ENCODE peak calls at places on chromosomes 1 and 21, in four cellular contexts. One of them, this sample, is unnamed.

GRCh38 chr1:186175588-186175987 is 199.5 kb downstream of the TPR start:
- DNase-seq in Peyer's patch: no peak
- DNase-seq in adrenal gland: no peak
- DNase-seq in fibroblast of lung: no peak
- DNase-seq in this sample: no peak

GRCh38 chr1:10835423-10836421 is 39.3 kb upstream of the CASZ1 start:
- DNase-seq in Peyer's patch: peak
- DNase-seq in fibroblast of lung: peak
- DNase-seq in adrenal gland: peak
- DNase-seq in this sample: no peak

GRCh38 chr1:203229471-203230178 is at the start of gene CHIT1:
- DNase-seq in adrenal gland: no peak
- DNase-seq in Peyer's patch: no peak
- DNase-seq in fibroblast of lung: no peak
- DNase-seq in this sample: no peak

GRCh38 chr21:46322351-46323226 is 1.1 kb downstream of the C21orf58 start:
- DNase-seq in Peyer's patch: no peak
- DNase-seq in fibroblast of lung: peak
- DNase-seq in adrenal gland: peak
- DNase-seq in this sample: no peak

GRCh38 chr1:84377480-84378095 is 20.7 kb upstream of the DNASE2B start:
- DNase-seq in fibroblast of lung: peak
- DNase-seq in Peyer's patch: no peak
- DNase-seq in adrenal gland: peak
- DNase-seq in this sample: peak

GRCh38 chr1:30265127-30266070 is 458.0 kb downstream of the MATN1 start:
- DNase-seq in Peyer's patch: peak
- DNase-seq in fibroblast of lung: no peak
- DNase-seq in adrenal gland: no peak
- DNase-seq in this sample: no peak

GRCh38 chr1:156489166-156489934 is 11.2 kb downstream of the MEF2D start:
- DNase-seq in Peyer's patch: no peak
- DNase-seq in adrenal gland: peak
- DNase-seq in fibroblast of lung: no peak
- DNase-seq in this sample: no peak

GRCh38 chr1:160362168-160362941 is 4.5 kb upstream of the NHLH1 start:
- DNase-seq in adrenal gland: no peak
- DNase-seq in fibroblast of lung: no peak
- DNase-seq in Peyer's patch: no peak
- DNase-seq in this sample: no peak

GRCh38 chr1:51639694-51640093 is 22.8 kb downstream of the OSBPL9 start:
- DNase-seq in Peyer's patch: no peak
- DNase-seq in fibroblast of lung: no peak
- DNase-seq in adrenal gland: no peak
- DNase-seq in this sample: no peak

GRCh38 chr1:211781260-211781659 is 49.3 kb downstream of the LPGAT1 start:
- DNase-seq in adrenal gland: no peak
- DNase-seq in fibroblast of lung: no peak
- DNase-seq in Peyer's patch: no peak
- DNase-seq in this sample: peak

GRCh38 chr1:182588460-182589396 is at the start of gene RNASEL:
- DNase-seq in adrenal gland: peak
- DNase-seq in fibroblast of lung: peak
- DNase-seq in Peyer's patch: peak
- DNase-seq in this sample: peak

GRCh38 chr1:78691995-78692747 is 42.5 kb downstream of the IFI44 start:
- DNase-seq in adrenal gland: no peak
- DNase-seq in fibroblast of lung: peak
- DNase-seq in Peyer's patch: no peak
- DNase-seq in this sample: no peak

GRCh38 chr1:165890684-165891083 is 63.3 kb downstream of the UCK2 start:
- DNase-seq in Peyer's patch: no peak
- DNase-seq in fibroblast of lung: peak
- DNase-seq in adrenal gland: no peak
- DNase-seq in this sample: no peak

GRCh38 chr1:39142394-39143060 is 62.0 kb upstream of the MACF1 start:
- DNase-seq in Peyer's patch: no peak
- DNase-seq in fibroblast of lung: peak
- DNase-seq in adrenal gland: no peak
- DNase-seq in this sample: no peak

GRCh38 chr21:33936221-33937038 is 20.8 kb upstream of the ATP5PO start:
- DNase-seq in Peyer's patch: no peak
- DNase-seq in adrenal gland: no peak
- DNase-seq in fibroblast of lung: no peak
- DNase-seq in this sample: no peak

GRCh38 chr21:33932731-33933130 is 17.1 kb upstream of the ATP5PO start:
- DNase-seq in Peyer's patch: no peak
- DNase-seq in fibroblast of lung: no peak
- DNase-seq in adrenal gland: no peak
- DNase-seq in this sample: no peak

GRCh38 chr21:33937146-33937545 is 21.5 kb upstream of the ATP5PO start:
- DNase-seq in Peyer's patch: no peak
- DNase-seq in adrenal gland: no peak
- DNase-seq in fibroblast of lung: no peak
- DNase-seq in this sample: no peak

DNA sequence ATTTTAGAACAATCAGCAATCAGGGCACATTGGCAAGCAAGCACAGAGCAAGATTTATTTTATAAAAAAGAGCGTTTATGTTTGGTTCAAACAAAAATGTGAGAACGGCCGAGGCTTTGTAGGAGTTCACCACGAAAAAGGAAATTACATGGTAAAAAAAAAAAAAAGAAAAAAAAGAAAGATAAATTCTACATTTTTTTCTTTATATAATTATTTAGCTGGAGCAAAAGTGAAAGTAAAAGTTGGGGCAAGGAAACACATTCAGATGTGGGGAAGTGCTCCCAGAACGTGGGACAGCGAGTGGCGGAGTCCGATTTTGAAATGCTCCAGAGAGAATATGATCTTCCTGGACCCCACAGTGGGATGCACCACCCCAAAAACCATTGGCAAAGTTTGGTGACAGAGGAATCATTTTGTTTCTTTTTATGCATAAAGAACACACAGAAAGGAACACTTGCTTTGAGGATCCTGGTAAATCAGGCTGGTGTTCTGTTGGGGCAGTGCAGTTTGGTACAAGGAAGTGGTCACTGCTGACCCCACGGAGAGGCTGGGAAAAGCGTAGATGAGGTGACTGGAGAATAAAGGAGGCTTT is 16.3 kb upstream of the ATP5PO start:
- DNase-seq in fibroblast of lung: no peak
- DNase-seq in Peyer's patch: no peak
- DNase-seq in adrenal gland: no peak
- DNase-seq in this sample: no peak
- H3K4me3 ChIP-seq in fibroblast of lung: peak
- H3K4me3 ChIP-seq in Peyer's patch: peak
- H3K4me3 ChIP-seq in adrenal gland: peak
- H3K4me3 ChIP-seq in this sample: peak

GRCh38 chr1:13701274-13701650 is 1.3 kb downstream of the PRDM2 start:
- DNase-seq in fibroblast of lung: no peak
- DNase-seq in Peyer's patch: no peak
- DNase-seq in adrenal gland: no peak
- DNase-seq in this sample: no peak
- H3K4me3 ChIP-seq in fibroblast of lung: peak
- H3K4me3 ChIP-seq in Peyer's patch: peak
- H3K4me3 ChIP-seq in adrenal gland: peak
- H3K4me3 ChIP-seq in this sample: peak

GRCh38 chr1:155339515-155340111 is 18.9 kb downstream of the RUSC1 start:
- DNase-seq in Peyer's patch: no peak
- DNase-seq in fibroblast of lung: no peak
- DNase-seq in adrenal gland: no peak
- DNase-seq in this sample: no peak
- H3K4me3 ChIP-seq in Peyer's patch: no peak
- H3K4me3 ChIP-seq in fibroblast of lung: no peak
- H3K4me3 ChIP-seq in adrenal gland: no peak
- H3K4me3 ChIP-seq in this sample: no peak

GRCh38 chr1:108183301-108183700 is 16.8 kb downstream of the SLC25A24 start:
- DNase-seq in adrenal gland: no peak
- DNase-seq in fibroblast of lung: no peak
- DNase-seq in Peyer's patch: no peak
- DNase-seq in this sample: no peak
- H3K4me3 ChIP-seq in adrenal gland: no peak
- H3K4me3 ChIP-seq in fibroblast of lung: no peak
- H3K4me3 ChIP-seq in Peyer's patch: no peak
- H3K4me3 ChIP-seq in this sample: no peak

GRCh38 chr21:37677006-37677405 is 239.3 kb downstream of the KCNJ6 start:
- DNase-seq in adrenal gland: no peak
- DNase-seq in Peyer's patch: no peak
- DNase-seq in fibroblast of lung: no peak
- DNase-seq in this sample: no peak

GRCh38 chr21:37670883-37671282 is 245.4 kb downstream of the KCNJ6 start:
- DNase-seq in adrenal gland: no peak
- DNase-seq in Peyer's patch: no peak
- DNase-seq in fibroblast of lung: peak
- DNase-seq in this sample: no peak

GRCh38 chr21:37673801-37674575 is 242.3 kb downstream of the KCNJ6 start:
- DNase-seq in Peyer's patch: no peak
- DNase-seq in adrenal gland: no peak
- DNase-seq in fibroblast of lung: no peak
- DNase-seq in this sample: no peak

GRCh38 chr21:37671381-37671780 is 244.9 kb downstream of the KCNJ6 start:
- DNase-seq in adrenal gland: no peak
- DNase-seq in fibroblast of lung: no peak
- DNase-seq in Peyer's patch: no peak
- DNase-seq in this sample: no peak

DNA sequence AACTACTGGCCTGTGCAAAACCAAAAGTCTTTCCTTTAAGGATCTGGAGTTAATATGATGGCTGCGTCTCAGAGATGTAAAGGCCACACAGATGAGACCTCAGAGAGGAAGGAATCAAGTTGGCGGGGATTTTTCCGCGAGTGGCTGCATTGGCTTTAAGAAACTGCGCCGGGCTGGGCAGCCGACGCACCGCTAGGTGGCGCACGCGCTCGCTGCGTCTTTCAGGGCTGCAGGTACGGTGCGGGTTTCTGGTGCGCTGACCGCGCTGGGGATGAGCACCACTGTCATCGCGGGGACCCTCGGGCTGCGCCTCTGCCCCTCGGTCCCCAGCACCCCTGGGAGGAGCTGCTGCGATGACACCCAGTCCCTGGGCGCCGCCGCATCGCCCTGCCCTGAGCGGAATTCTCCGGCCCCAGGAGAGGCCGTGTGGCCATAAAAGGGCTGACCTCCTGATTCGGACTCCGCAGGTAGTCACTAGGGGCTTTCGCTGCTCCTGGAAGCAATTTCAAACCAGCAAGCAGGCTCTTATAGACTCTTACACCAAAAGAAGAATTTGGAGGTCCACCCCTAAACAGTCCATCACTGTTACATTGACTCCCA is 241.0 kb downstream of the KCNJ6 start:
- DNase-seq in fibroblast of lung: peak
- DNase-seq in Peyer's patch: peak
- DNase-seq in adrenal gland: peak
- DNase-seq in this sample: no peak
- H3K4me3 ChIP-seq in fibroblast of lung: no peak
- H3K4me3 ChIP-seq in Peyer's patch: no peak
- H3K4me3 ChIP-seq in adrenal gland: no peak
- H3K4me3 ChIP-seq in this sample: no peak

GRCh38 chr1:42924249-42925131 is 34.2 kb downstream of the SLC2A1 start:
- DNase-seq in adrenal gland: peak
- DNase-seq in Peyer's patch: peak
- DNase-seq in fibroblast of lung: peak
- DNase-seq in this sample: peak
- H3K4me3 ChIP-seq in adrenal gland: peak
- H3K4me3 ChIP-seq in Peyer's patch: peak
- H3K4me3 ChIP-seq in fibroblast of lung: peak
- H3K4me3 ChIP-seq in this sample: peak

This sample was measured in BJ.